ENCODE peak calls at places on chromosomes 4 and X, in ten cellular contexts. R is body of pancreas, D is prostate gland, G is IMR-90, V is testis, C is cardiac fibroblast, Z is fibroblast of mammary gland, U is AG09309, Q is neural progenitor cell, F is lung. Y is an unnamed sample.
A peak's percentile ranks its signal among the peaks of the same experiment; 100 is the strongest.

GRCh38 chr4:40829586-40829985 is 79.8 kb downstream of the NSUN7 start:
- DNase-seq in U (no peak), R (no peak), Q (no peak), D (no peak), F (no peak), Z (no peak), V (peak; percentile 14), C (no peak), G (no peak), Y (no peak)

GRCh38 chrX:75228854-75229253 is 45.0 kb upstream of the UPRT start:
- DNase-seq in U (no peak), R (no peak), F (no peak), C (no peak), G (no peak), V (no peak), Z (no peak), Q (no peak), D (no peak), Y (no peak)

GRCh38 chr4:78079701-78080430 is 22.7 kb downstream of the FRAS1 start:
- DNase-seq in R (no peak), Z (no peak), D (no peak), C (no peak), Q (no peak), F (no peak), G (no peak), V (no peak), U (no peak), Y (no peak)

GRCh38 chr4:141486375-141486997 is 149.9 kb upstream of the IL15 start:
- DNase-seq in G (peak; percentile 90), U (peak; percentile 53), Q (no peak), R (no peak), F (no peak), D (no peak), C (peak; percentile 88), Z (peak; percentile 76), V (no peak), Y (no peak)

GRCh38 chr4:69321153-69321729 is 41.0 kb downstream of the UGT2B28 start:
- DNase-seq in R (peak; percentile 70), Q (no peak), V (no peak), Z (no peak), F (no peak), D (peak; percentile 54), G (no peak), C (no peak), U (no peak), Y (no peak)

GRCh38 chr4:92304636-92305035 is 870 bp downstream of the GRID2 start:
- DNase-seq in V (peak; percentile 14), D (no peak), Z (no peak), Q (peak; percentile 43), R (no peak), G (no peak), C (peak; percentile 2), U (no peak), F (no peak), Y (no peak)

GRCh38 chrX:23900220-23900797 is 7.4 kb downstream of the APOO start:
- DNase-seq in R (no peak), D (no peak), V (no peak), F (no peak), Q (no peak), U (no peak), Z (peak; percentile 58), C (peak; percentile 54), G (no peak), Y (no peak)

GRCh38 chrX:11437642-11438379 is 144.6 kb downstream of the AMELX start:
- DNase-seq in G (peak; percentile 55), Q (no peak), V (no peak), C (peak; percentile 85), Z (peak; percentile 78), F (no peak), D (no peak), U (no peak), R (peak; percentile 19), Y (no peak)

GRCh38 chrX:153770606-153771175 is 6.6 kb downstream of the PLXNB3 start:
- DNase-seq in F (no peak), G (no peak), D (no peak), Q (no peak), C (no peak), V (no peak), R (no peak), Z (no peak), U (no peak), Y (no peak)

GRCh38 chr4:2446656-2447564 is 22.0 kb upstream of the RNF4 start:
- DNase-seq in C (no peak), F (no peak), G (no peak), Q (no peak), V (no peak), Z (no peak), R (no peak), U (no peak), D (no peak), Y (no peak)

GRCh38 chr4:78552398-78553396 is 1.1 kb downstream of the ANXA3 start:
- DNase-seq in G (no peak), R (peak; percentile 31), Q (peak; percentile 35), D (peak; percentile 51), F (peak; percentile 39), V (no peak), C (peak; percentile 43), U (no peak), Z (no peak), Y (peak; percentile 71)

GRCh38 chr4:16082038-16082423 is 1.8 kb downstream of the PROM1 start:
- DNase-seq in G (no peak), U (no peak), R (no peak), Q (no peak), D (no peak), F (no peak), Z (peak; percentile 5), C (no peak), V (no peak), Y (no peak)

GRCh38 chrX:123219916-123220315 is 35.8 kb downstream of the GRIA3 start:
- DNase-seq in U (no peak), C (peak; percentile 10), D (no peak), V (peak; percentile 14), G (no peak), F (no peak), R (no peak), Z (peak; percentile 1), Q (peak; percentile 13), Y (no peak)

GRCh38 chrX:19121898-19122640 is at the start of gene ADGRG2:
- DNase-seq in U (peak; percentile 2), G (peak; percentile 11), F (peak; percentile 31), C (peak; percentile 19), D (peak; percentile 25), Q (peak; percentile 68), R (peak; percentile 35), Z (peak; percentile 22), V (peak; percentile 13), Y (peak; percentile 31)
- H3K4me3 ChIP-seq in U (peak within 1 kb of the TSS; percentile 10), G (peak within 1 kb of the TSS; percentile 41), F (peak within 1 kb of the TSS; percentile 39), C (peak within 1 kb of the TSS; percentile 33), D (peak within 1 kb of the TSS; percentile 38), Q (peak within 1 kb of the TSS; percentile 54), R (no peak within 1 kb of the TSS), Z (peak within 1 kb of the TSS; percentile 27), V (peak within 1 kb of the TSS; percentile 49), Y (no peak within 1 kb of the TSS)

DNA sequence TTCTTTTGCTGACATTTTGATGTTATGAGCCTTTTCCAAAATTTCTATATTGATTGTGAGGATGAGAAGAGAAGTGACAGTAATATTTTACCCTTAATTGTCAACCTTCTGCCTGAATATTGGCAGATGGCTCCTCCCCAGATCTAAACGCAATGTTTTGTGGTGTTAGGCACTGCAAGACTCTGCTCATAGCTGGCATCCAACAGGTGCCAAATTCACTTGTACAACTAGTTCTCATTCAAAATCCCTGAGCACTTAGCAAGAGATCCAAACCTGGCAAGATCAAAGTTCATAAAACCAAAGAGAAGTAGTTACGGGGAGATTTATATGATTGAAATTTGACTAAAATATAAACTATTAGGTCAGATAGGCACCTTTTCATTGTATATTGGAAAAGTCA is 901.7 kb upstream of the INTU start:
- DNase-seq in F (no peak), Q (no peak), U (no peak), V (no peak), G (no peak), D (no peak), Z (no peak), R (no peak), C (no peak), Y (no peak)
- TF ChIP-seq CTCF in F (no peak), Q (no peak), U (no peak), V (no peak), G (no peak), D (no peak), Z (no peak), R (no peak), C (no peak), Y (no peak)

DNA sequence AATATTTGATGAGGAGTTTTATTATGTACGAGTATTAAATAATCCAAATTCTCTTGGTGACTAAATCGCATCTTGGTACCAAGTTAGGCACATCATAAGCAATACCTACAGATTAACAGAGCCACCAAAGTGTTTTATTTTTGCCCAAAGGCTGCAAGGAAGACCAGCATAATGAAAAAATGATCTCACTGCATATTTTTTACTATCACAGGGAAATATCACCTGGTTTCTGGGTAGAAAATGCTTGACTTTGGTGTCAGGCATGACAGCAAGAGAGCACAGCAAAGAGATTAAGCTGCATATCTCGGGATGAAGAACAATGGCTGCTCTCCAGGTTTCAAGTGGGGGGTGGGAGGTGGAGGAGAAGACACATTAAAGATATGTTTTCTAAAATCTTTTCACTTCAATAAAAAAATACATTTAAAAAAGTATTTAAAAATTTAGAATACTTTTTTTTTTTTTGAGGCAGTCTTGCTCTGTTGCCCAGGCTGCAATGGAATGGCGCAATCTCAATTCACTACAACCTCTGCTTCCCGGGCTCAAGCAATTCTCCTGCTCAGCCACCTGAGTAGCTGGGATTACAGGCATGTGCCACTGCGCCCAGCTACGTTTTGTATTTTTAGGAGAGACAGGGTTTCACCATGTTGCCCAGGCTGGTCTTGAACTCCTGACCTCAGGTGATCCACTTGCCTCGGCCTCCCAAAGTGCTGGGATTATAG is 86.1 kb downstream of the FRYL start:
- DNase-seq in D (no peak), U (no peak), Q (peak; percentile 21), R (no peak), G (no peak), F (no peak), C (no peak), V (no peak), Z (no peak), Y (no peak)
- H3K4me3 ChIP-seq in D (no peak overlapping the region), U (no peak overlapping the region), Q (no peak overlapping the region), R (no peak overlapping the region), G (no peak overlapping the region), F (no peak overlapping the region), C (no peak overlapping the region), V (no peak overlapping the region), Z (no peak overlapping the region), Y (no peak overlapping the region)

GRCh38 chrX:115911967-115912366 is 258.6 kb upstream of the AGTR2 start:
- DNase-seq in G (no peak), R (no peak), C (no peak), U (no peak), Q (no peak), D (no peak), Z (no peak), F (no peak), V (no peak), Y (no peak)

GRCh38 chrX:115913575-115913974 is 257.0 kb upstream of the AGTR2 start:
- DNase-seq in U (no peak), C (no peak), Z (no peak), F (no peak), Q (no peak), D (no peak), V (no peak), R (no peak), G (no peak), Y (no peak)

GRCh38 chrX:115906881-115907280 is 263.7 kb upstream of the AGTR2 start:
- DNase-seq in R (no peak), G (no peak), U (no peak), Q (no peak), D (no peak), C (no peak), V (no peak), Z (no peak), F (no peak), Y (no peak)

GRCh38 chrX:115909017-115909416 is 261.5 kb upstream of the AGTR2 start:
- DNase-seq in R (no peak), D (no peak), F (no peak), Z (no peak), G (no peak), Q (no peak), V (no peak), C (no peak), U (no peak), Y (no peak)

GRCh38 chrX:115912372-115912897 is 258.1 kb upstream of the AGTR2 start:
- DNase-seq in Q (peak; percentile 9), G (no peak), F (no peak), V (no peak), C (no peak), U (no peak), Z (peak; percentile 12), D (no peak), R (no peak), Y (no peak)
- TF ChIP-seq CTCF in Q (peak; percentile 40), G (no peak), F (no peak), V (no peak), C (peak; percentile 9), U (peak; percentile 58), Z (peak; percentile 49), D (no peak), R (no peak), Y (peak; percentile 49)

Y was measured in PC-9.